ENCODE peak calls at places on chromosomes 2 and 18, in seven cellular contexts. One of them, this sample, is unnamed.

GRCh38 chr2:228624708-228625107 is 443.2 kb upstream of the SPHKAP start:
- DNase-seq in astrocyte of the spinal cord: no peak
- DNase-seq in stimulated activated CD4-positive, alpha-beta T cell treated with anti-CD3 and anti-CD28 coated beads, Interleukin-1b, Interleukin-23, amount 100 ng/mL, for 48 hours: no peak
- DNase-seq in SHP77 treated with DMSO at 0.1 percent for 48 hours: no peak
- DNase-seq in fibroblast of the conjunctiva: no peak
- DNase-seq in D341Med: no peak
- DNase-seq in heart left ventricle: no peak
- DNase-seq in this sample: no peak

GRCh38 chr18:10240276-10240675 is 214.2 kb upstream of the APCDD1 start:
- DNase-seq in SHP77 treated with DMSO at 0.1 percent for 48 hours: no peak
- DNase-seq in heart left ventricle: no peak
- DNase-seq in fibroblast of the conjunctiva: no peak
- DNase-seq in astrocyte of the spinal cord: no peak
- DNase-seq in D341Med: no peak
- DNase-seq in stimulated activated CD4-positive, alpha-beta T cell treated with anti-CD3 and anti-CD28 coated beads, Interleukin-1b, Interleukin-23, amount 100 ng/mL, for 48 hours: no peak
- DNase-seq in this sample: no peak

GRCh38 chr2:195561205-195562032 is 95.6 kb upstream of the SLC39A10 start:
- DNase-seq in stimulated activated CD4-positive, alpha-beta T cell treated with anti-CD3 and anti-CD28 coated beads, Interleukin-1b, Interleukin-23, amount 100 ng/mL, for 48 hours: no peak
- DNase-seq in astrocyte of the spinal cord: peak
- DNase-seq in heart left ventricle: no peak
- DNase-seq in SHP77 treated with DMSO at 0.1 percent for 48 hours: no peak
- DNase-seq in D341Med: no peak
- DNase-seq in fibroblast of the conjunctiva: peak
- DNase-seq in this sample: peak

GRCh38 chr2:169716229-169716886 is 17.3 kb upstream of the KLHL23 start:
- DNase-seq in fibroblast of the conjunctiva: peak
- DNase-seq in D341Med: no peak
- DNase-seq in SHP77 treated with DMSO at 0.1 percent for 48 hours: no peak
- DNase-seq in heart left ventricle: no peak
- DNase-seq in astrocyte of the spinal cord: peak
- DNase-seq in stimulated activated CD4-positive, alpha-beta T cell treated with anti-CD3 and anti-CD28 coated beads, Interleukin-1b, Interleukin-23, amount 100 ng/mL, for 48 hours: no peak
- DNase-seq in this sample: no peak

GRCh38 chr2:10123281-10123680 is 742 bp downstream of the RRM2 start:
- DNase-seq in stimulated activated CD4-positive, alpha-beta T cell treated with anti-CD3 and anti-CD28 coated beads, Interleukin-1b, Interleukin-23, amount 100 ng/mL, for 48 hours: no peak
- DNase-seq in astrocyte of the spinal cord: no peak
- DNase-seq in SHP77 treated with DMSO at 0.1 percent for 48 hours: no peak
- DNase-seq in heart left ventricle: no peak
- DNase-seq in fibroblast of the conjunctiva: no peak
- DNase-seq in D341Med: no peak
- DNase-seq in this sample: no peak

GRCh38 chr2:187232749-187233148 is 215.3 kb downstream of the CALCRL start:
- DNase-seq in stimulated activated CD4-positive, alpha-beta T cell treated with anti-CD3 and anti-CD28 coated beads, Interleukin-1b, Interleukin-23, amount 100 ng/mL, for 48 hours: no peak
- DNase-seq in heart left ventricle: peak
- DNase-seq in SHP77 treated with DMSO at 0.1 percent for 48 hours: no peak
- DNase-seq in astrocyte of the spinal cord: no peak
- DNase-seq in fibroblast of the conjunctiva: no peak
- DNase-seq in D341Med: no peak
- DNase-seq in this sample: no peak

GRCh38 chr2:224722250-224722649 is 6.1 kb upstream of the CCDC195 start:
- DNase-seq in D341Med: no peak
- DNase-seq in astrocyte of the spinal cord: peak
- DNase-seq in fibroblast of the conjunctiva: no peak
- DNase-seq in heart left ventricle: no peak
- DNase-seq in stimulated activated CD4-positive, alpha-beta T cell treated with anti-CD3 and anti-CD28 coated beads, Interleukin-1b, Interleukin-23, amount 100 ng/mL, for 48 hours: peak
- DNase-seq in SHP77 treated with DMSO at 0.1 percent for 48 hours: no peak
- DNase-seq in this sample: peak

GRCh38 chr2:20396356-20397000 is 45.8 kb upstream of the PUM2 start:
- DNase-seq in stimulated activated CD4-positive, alpha-beta T cell treated with anti-CD3 and anti-CD28 coated beads, Interleukin-1b, Interleukin-23, amount 100 ng/mL, for 48 hours: no peak
- DNase-seq in fibroblast of the conjunctiva: no peak
- DNase-seq in heart left ventricle: no peak
- DNase-seq in D341Med: no peak
- DNase-seq in SHP77 treated with DMSO at 0.1 percent for 48 hours: no peak
- DNase-seq in astrocyte of the spinal cord: no peak
- DNase-seq in this sample: no peak

GRCh38 chr18:80143876-80144275 is 34.8 kb downstream of the ADNP2 start:
- DNase-seq in heart left ventricle: no peak
- DNase-seq in astrocyte of the spinal cord: peak
- DNase-seq in D341Med: no peak
- DNase-seq in SHP77 treated with DMSO at 0.1 percent for 48 hours: no peak
- DNase-seq in fibroblast of the conjunctiva: no peak
- DNase-seq in stimulated activated CD4-positive, alpha-beta T cell treated with anti-CD3 and anti-CD28 coated beads, Interleukin-1b, Interleukin-23, amount 100 ng/mL, for 48 hours: no peak
- DNase-seq in this sample: peak

GRCh38 chr18:37019157-37019571 is 190.2 kb downstream of the KIAA1328 start:
- DNase-seq in stimulated activated CD4-positive, alpha-beta T cell treated with anti-CD3 and anti-CD28 coated beads, Interleukin-1b, Interleukin-23, amount 100 ng/mL, for 48 hours: no peak
- DNase-seq in astrocyte of the spinal cord: peak
- DNase-seq in SHP77 treated with DMSO at 0.1 percent for 48 hours: peak
- DNase-seq in D341Med: peak
- DNase-seq in fibroblast of the conjunctiva: no peak
- DNase-seq in heart left ventricle: no peak
- DNase-seq in this sample: peak

GRCh38 chr2:196759378-196759706 is 40.1 kb downstream of the GTF3C3 start:
- DNase-seq in D341Med: no peak
- DNase-seq in SHP77 treated with DMSO at 0.1 percent for 48 hours: no peak
- DNase-seq in heart left ventricle: no peak
- DNase-seq in fibroblast of the conjunctiva: no peak
- DNase-seq in stimulated activated CD4-positive, alpha-beta T cell treated with anti-CD3 and anti-CD28 coated beads, Interleukin-1b, Interleukin-23, amount 100 ng/mL, for 48 hours: no peak
- DNase-seq in astrocyte of the spinal cord: no peak
- DNase-seq in this sample: peak

GRCh38 chr2:39571197-39571731 is 94.5 kb upstream of the TMEM178A start:
- DNase-seq in stimulated activated CD4-positive, alpha-beta T cell treated with anti-CD3 and anti-CD28 coated beads, Interleukin-1b, Interleukin-23, amount 100 ng/mL, for 48 hours: no peak
- DNase-seq in heart left ventricle: no peak
- DNase-seq in D341Med: no peak
- DNase-seq in fibroblast of the conjunctiva: peak
- DNase-seq in astrocyte of the spinal cord: no peak
- DNase-seq in SHP77 treated with DMSO at 0.1 percent for 48 hours: no peak
- DNase-seq in this sample: no peak

GRCh38 chr2:137348301-137348700 is 583.0 kb downstream of the THSD7B start:
- DNase-seq in fibroblast of the conjunctiva: peak
- DNase-seq in heart left ventricle: no peak
- DNase-seq in astrocyte of the spinal cord: no peak
- DNase-seq in D341Med: no peak
- DNase-seq in SHP77 treated with DMSO at 0.1 percent for 48 hours: no peak
- DNase-seq in stimulated activated CD4-positive, alpha-beta T cell treated with anti-CD3 and anti-CD28 coated beads, Interleukin-1b, Interleukin-23, amount 100 ng/mL, for 48 hours: no peak
- DNase-seq in this sample: no peak

GRCh38 chr2:10137053-10137843 is 14.7 kb downstream of the RRM2 start:
- DNase-seq in fibroblast of the conjunctiva: no peak
- DNase-seq in astrocyte of the spinal cord: no peak
- DNase-seq in D341Med: no peak
- DNase-seq in stimulated activated CD4-positive, alpha-beta T cell treated with anti-CD3 and anti-CD28 coated beads, Interleukin-1b, Interleukin-23, amount 100 ng/mL, for 48 hours: no peak
- DNase-seq in SHP77 treated with DMSO at 0.1 percent for 48 hours: no peak
- DNase-seq in heart left ventricle: no peak
- DNase-seq in this sample: no peak

GRCh38 chr2:160241251-160242137 is 41.4 kb upstream of the ITGB6 start:
- DNase-seq in astrocyte of the spinal cord: peak
- DNase-seq in fibroblast of the conjunctiva: peak
- DNase-seq in D341Med: no peak
- DNase-seq in heart left ventricle: peak
- DNase-seq in stimulated activated CD4-positive, alpha-beta T cell treated with anti-CD3 and anti-CD28 coated beads, Interleukin-1b, Interleukin-23, amount 100 ng/mL, for 48 hours: no peak
- DNase-seq in SHP77 treated with DMSO at 0.1 percent for 48 hours: no peak
- DNase-seq in this sample: peak

GRCh38 chr2:166293984-166294383 is 81.8 kb downstream of the SCN9A start:
- DNase-seq in astrocyte of the spinal cord: peak
- DNase-seq in fibroblast of the conjunctiva: no peak
- DNase-seq in SHP77 treated with DMSO at 0.1 percent for 48 hours: no peak
- DNase-seq in heart left ventricle: no peak
- DNase-seq in D341Med: no peak
- DNase-seq in stimulated activated CD4-positive, alpha-beta T cell treated with anti-CD3 and anti-CD28 coated beads, Interleukin-1b, Interleukin-23, amount 100 ng/mL, for 48 hours: no peak
- DNase-seq in this sample: no peak

GRCh38 chr2:222611684-222612083 is 44.2 kb downstream of the FARSB start:
- DNase-seq in heart left ventricle: no peak
- DNase-seq in fibroblast of the conjunctiva: no peak
- DNase-seq in astrocyte of the spinal cord: no peak
- DNase-seq in SHP77 treated with DMSO at 0.1 percent for 48 hours: no peak
- DNase-seq in D341Med: no peak
- DNase-seq in stimulated activated CD4-positive, alpha-beta T cell treated with anti-CD3 and anti-CD28 coated beads, Interleukin-1b, Interleukin-23, amount 100 ng/mL, for 48 hours: no peak
- DNase-seq in this sample: no peak

GRCh38 chr2:21092308-21092869 is 31.4 kb upstream of the TDRD15 start:
- DNase-seq in fibroblast of the conjunctiva: no peak
- DNase-seq in D341Med: no peak
- DNase-seq in stimulated activated CD4-positive, alpha-beta T cell treated with anti-CD3 and anti-CD28 coated beads, Interleukin-1b, Interleukin-23, amount 100 ng/mL, for 48 hours: no peak
- DNase-seq in SHP77 treated with DMSO at 0.1 percent for 48 hours: no peak
- DNase-seq in astrocyte of the spinal cord: no peak
- DNase-seq in heart left ventricle: no peak
- DNase-seq in this sample: no peak

GRCh38 chr2:177239934-177240600 is 24.5 kb downstream of the NFE2L2 start:
- DNase-seq in heart left ventricle: peak
- DNase-seq in SHP77 treated with DMSO at 0.1 percent for 48 hours: no peak
- DNase-seq in fibroblast of the conjunctiva: no peak
- DNase-seq in astrocyte of the spinal cord: peak
- DNase-seq in stimulated activated CD4-positive, alpha-beta T cell treated with anti-CD3 and anti-CD28 coated beads, Interleukin-1b, Interleukin-23, amount 100 ng/mL, for 48 hours: peak
- DNase-seq in D341Med: no peak
- DNase-seq in this sample: no peak

GRCh38 chr2:208033701-208034502 is 8.6 kb upstream of the PLEKHM3 start:
- DNase-seq in astrocyte of the spinal cord: peak
- DNase-seq in stimulated activated CD4-positive, alpha-beta T cell treated with anti-CD3 and anti-CD28 coated beads, Interleukin-1b, Interleukin-23, amount 100 ng/mL, for 48 hours: peak
- DNase-seq in fibroblast of the conjunctiva: no peak
- DNase-seq in heart left ventricle: no peak
- DNase-seq in D341Med: peak
- DNase-seq in SHP77 treated with DMSO at 0.1 percent for 48 hours: peak
- DNase-seq in this sample: no peak

GRCh38 chr2:84477886-84478285 is 18.8 kb upstream of the SUCLG1 start:
- DNase-seq in fibroblast of the conjunctiva: no peak
- DNase-seq in heart left ventricle: no peak
- DNase-seq in astrocyte of the spinal cord: no peak
- DNase-seq in stimulated activated CD4-positive, alpha-beta T cell treated with anti-CD3 and anti-CD28 coated beads, Interleukin-1b, Interleukin-23, amount 100 ng/mL, for 48 hours: no peak
- DNase-seq in D341Med: peak
- DNase-seq in SHP77 treated with DMSO at 0.1 percent for 48 hours: no peak
- DNase-seq in this sample: no peak

GRCh38 chr18:5961097-5961827 is 65.9 kb upstream of the TMEM200C start:
- DNase-seq in astrocyte of the spinal cord: no peak
- DNase-seq in fibroblast of the conjunctiva: no peak
- DNase-seq in D341Med: no peak
- DNase-seq in SHP77 treated with DMSO at 0.1 percent for 48 hours: no peak
- DNase-seq in heart left ventricle: no peak
- DNase-seq in stimulated activated CD4-positive, alpha-beta T cell treated with anti-CD3 and anti-CD28 coated beads, Interleukin-1b, Interleukin-23, amount 100 ng/mL, for 48 hours: no peak
- DNase-seq in this sample: no peak

GRCh38 chr2:121008978-121009377 is 273.3 kb downstream of the GLI2 start:
- DNase-seq in D341Med: no peak
- DNase-seq in SHP77 treated with DMSO at 0.1 percent for 48 hours: no peak
- DNase-seq in heart left ventricle: no peak
- DNase-seq in stimulated activated CD4-positive, alpha-beta T cell treated with anti-CD3 and anti-CD28 coated beads, Interleukin-1b, Interleukin-23, amount 100 ng/mL, for 48 hours: no peak
- DNase-seq in astrocyte of the spinal cord: no peak
- DNase-seq in fibroblast of the conjunctiva: no peak
- DNase-seq in this sample: no peak

GRCh38 chr18:21074336-21075323 is 37.0 kb downstream of the ROCK1 start:
- DNase-seq in fibroblast of the conjunctiva: no peak
- DNase-seq in D341Med: no peak
- DNase-seq in heart left ventricle: no peak
- DNase-seq in stimulated activated CD4-positive, alpha-beta T cell treated with anti-CD3 and anti-CD28 coated beads, Interleukin-1b, Interleukin-23, amount 100 ng/mL, for 48 hours: no peak
- DNase-seq in SHP77 treated with DMSO at 0.1 percent for 48 hours: no peak
- DNase-seq in astrocyte of the spinal cord: no peak
- DNase-seq in this sample: no peak

GRCh38 chr2:216370961-216371633 is 1.2 kb downstream of the MARCHF4 start:
- DNase-seq in SHP77 treated with DMSO at 0.1 percent for 48 hours: no peak
- DNase-seq in astrocyte of the spinal cord: no peak
- DNase-seq in fibroblast of the conjunctiva: no peak
- DNase-seq in stimulated activated CD4-positive, alpha-beta T cell treated with anti-CD3 and anti-CD28 coated beads, Interleukin-1b, Interleukin-23, amount 100 ng/mL, for 48 hours: no peak
- DNase-seq in D341Med: peak
- DNase-seq in heart left ventricle: no peak
- DNase-seq in this sample: no peak

GRCh38 chr2:105365176-105365575 is 27.8 kb downstream of the C2orf49 start:
- DNase-seq in SHP77 treated with DMSO at 0.1 percent for 48 hours: no peak
- DNase-seq in fibroblast of the conjunctiva: no peak
- DNase-seq in D341Med: no peak
- DNase-seq in astrocyte of the spinal cord: no peak
- DNase-seq in stimulated activated CD4-positive, alpha-beta T cell treated with anti-CD3 and anti-CD28 coated beads, Interleukin-1b, Interleukin-23, amount 100 ng/mL, for 48 hours: no peak
- DNase-seq in heart left ventricle: no peak
- DNase-seq in this sample: peak

GRCh38 chr2:217331577-217332139 is 471.8 kb upstream of the TNP1 start:
- DNase-seq in fibroblast of the conjunctiva: peak
- DNase-seq in heart left ventricle: peak
- DNase-seq in D341Med: no peak
- DNase-seq in SHP77 treated with DMSO at 0.1 percent for 48 hours: no peak
- DNase-seq in astrocyte of the spinal cord: peak
- DNase-seq in stimulated activated CD4-positive, alpha-beta T cell treated with anti-CD3 and anti-CD28 coated beads, Interleukin-1b, Interleukin-23, amount 100 ng/mL, for 48 hours: no peak
- DNase-seq in this sample: peak

GRCh38 chr2:86598966-86599365 is 24.7 kb downstream of the RNF103 start:
- DNase-seq in fibroblast of the conjunctiva: no peak
- DNase-seq in heart left ventricle: no peak
- DNase-seq in stimulated activated CD4-positive, alpha-beta T cell treated with anti-CD3 and anti-CD28 coated beads, Interleukin-1b, Interleukin-23, amount 100 ng/mL, for 48 hours: no peak
- DNase-seq in D341Med: no peak
- DNase-seq in astrocyte of the spinal cord: no peak
- DNase-seq in SHP77 treated with DMSO at 0.1 percent for 48 hours: no peak
- DNase-seq in this sample: no peak

GRCh38 chr2:104378853-104379374 is 475.0 kb upstream of the POU3F3 start:
- DNase-seq in heart left ventricle: no peak
- DNase-seq in SHP77 treated with DMSO at 0.1 percent for 48 hours: no peak
- DNase-seq in D341Med: peak
- DNase-seq in astrocyte of the spinal cord: peak
- DNase-seq in stimulated activated CD4-positive, alpha-beta T cell treated with anti-CD3 and anti-CD28 coated beads, Interleukin-1b, Interleukin-23, amount 100 ng/mL, for 48 hours: no peak
- DNase-seq in fibroblast of the conjunctiva: peak
- DNase-seq in this sample: no peak

GRCh38 chr2:231189571-231190495 is 8.6 kb upstream of the ARMC9 start:
- DNase-seq in D341Med: no peak
- DNase-seq in stimulated activated CD4-positive, alpha-beta T cell treated with anti-CD3 and anti-CD28 coated beads, Interleukin-1b, Interleukin-23, amount 100 ng/mL, for 48 hours: no peak
- DNase-seq in SHP77 treated with DMSO at 0.1 percent for 48 hours: no peak
- DNase-seq in astrocyte of the spinal cord: peak
- DNase-seq in fibroblast of the conjunctiva: peak
- DNase-seq in heart left ventricle: peak
- DNase-seq in this sample: peak

GRCh38 chr18:13243363-13243762 is 24.8 kb downstream of the LDLRAD4 start:
- DNase-seq in SHP77 treated with DMSO at 0.1 percent for 48 hours: no peak
- DNase-seq in D341Med: peak
- DNase-seq in astrocyte of the spinal cord: no peak
- DNase-seq in stimulated activated CD4-positive, alpha-beta T cell treated with anti-CD3 and anti-CD28 coated beads, Interleukin-1b, Interleukin-23, amount 100 ng/mL, for 48 hours: no peak
- DNase-seq in heart left ventricle: no peak
- DNase-seq in fibroblast of the conjunctiva: no peak
- DNase-seq in this sample: no peak

GRCh38 chr2:82803307-82803706 is 1655.8 kb downstream of the SUCLG1 start:
- DNase-seq in D341Med: no peak
- DNase-seq in SHP77 treated with DMSO at 0.1 percent for 48 hours: no peak
- DNase-seq in astrocyte of the spinal cord: no peak
- DNase-seq in heart left ventricle: no peak
- DNase-seq in fibroblast of the conjunctiva: no peak
- DNase-seq in stimulated activated CD4-positive, alpha-beta T cell treated with anti-CD3 and anti-CD28 coated beads, Interleukin-1b, Interleukin-23, amount 100 ng/mL, for 48 hours: no peak
- DNase-seq in this sample: no peak

GRCh38 chr18:58753976-58754375 is 82.7 kb downstream of the MALT1 start:
- DNase-seq in fibroblast of the conjunctiva: no peak
- DNase-seq in D341Med: no peak
- DNase-seq in astrocyte of the spinal cord: peak
- DNase-seq in SHP77 treated with DMSO at 0.1 percent for 48 hours: no peak
- DNase-seq in heart left ventricle: no peak
- DNase-seq in stimulated activated CD4-positive, alpha-beta T cell treated with anti-CD3 and anti-CD28 coated beads, Interleukin-1b, Interleukin-23, amount 100 ng/mL, for 48 hours: no peak
- DNase-seq in this sample: no peak

GRCh38 chr2:11389551-11390528 is 45.4 kb upstream of the ROCK2 start:
- DNase-seq in heart left ventricle: no peak
- DNase-seq in SHP77 treated with DMSO at 0.1 percent for 48 hours: no peak
- DNase-seq in stimulated activated CD4-positive, alpha-beta T cell treated with anti-CD3 and anti-CD28 coated beads, Interleukin-1b, Interleukin-23, amount 100 ng/mL, for 48 hours: no peak
- DNase-seq in astrocyte of the spinal cord: peak
- DNase-seq in D341Med: no peak
- DNase-seq in fibroblast of the conjunctiva: peak
- DNase-seq in this sample: peak

GRCh38 chr2:175010848-175011254 is 5.7 kb upstream of the CHN1 start:
- DNase-seq in D341Med: no peak
- DNase-seq in fibroblast of the conjunctiva: no peak
- DNase-seq in SHP77 treated with DMSO at 0.1 percent for 48 hours: peak
- DNase-seq in stimulated activated CD4-positive, alpha-beta T cell treated with anti-CD3 and anti-CD28 coated beads, Interleukin-1b, Interleukin-23, amount 100 ng/mL, for 48 hours: no peak
- DNase-seq in astrocyte of the spinal cord: no peak
- DNase-seq in heart left ventricle: no peak
- DNase-seq in this sample: no peak

GRCh38 chr18:72672364-72673151 is 128.4 kb upstream of the CBLN2 start:
- DNase-seq in heart left ventricle: no peak
- DNase-seq in astrocyte of the spinal cord: peak
- DNase-seq in SHP77 treated with DMSO at 0.1 percent for 48 hours: peak
- DNase-seq in fibroblast of the conjunctiva: peak
- DNase-seq in D341Med: peak
- DNase-seq in stimulated activated CD4-positive, alpha-beta T cell treated with anti-CD3 and anti-CD28 coated beads, Interleukin-1b, Interleukin-23, amount 100 ng/mL, for 48 hours: no peak
- DNase-seq in this sample: peak

GRCh38 chr2:204452464-204453023 is 92.7 kb upstream of the PARD3B start:
- DNase-seq in stimulated activated CD4-positive, alpha-beta T cell treated with anti-CD3 and anti-CD28 coated beads, Interleukin-1b, Interleukin-23, amount 100 ng/mL, for 48 hours: no peak
- DNase-seq in SHP77 treated with DMSO at 0.1 percent for 48 hours: no peak
- DNase-seq in astrocyte of the spinal cord: peak
- DNase-seq in heart left ventricle: peak
- DNase-seq in D341Med: no peak
- DNase-seq in fibroblast of the conjunctiva: peak
- DNase-seq in this sample: peak

GRCh38 chr2:153307223-153307622 is 171.3 kb downstream of the RPRM start:
- DNase-seq in heart left ventricle: no peak
- DNase-seq in SHP77 treated with DMSO at 0.1 percent for 48 hours: no peak
- DNase-seq in astrocyte of the spinal cord: no peak
- DNase-seq in fibroblast of the conjunctiva: no peak
- DNase-seq in stimulated activated CD4-positive, alpha-beta T cell treated with anti-CD3 and anti-CD28 coated beads, Interleukin-1b, Interleukin-23, amount 100 ng/mL, for 48 hours: no peak
- DNase-seq in D341Med: no peak
- DNase-seq in this sample: no peak